ENCODE peak calls at places on chromosomes 13 and 19, in ten cellular contexts. M, N, Q, Y, S, D, O, P, Z and A are unnamed samples.

GRCh38 chr19:4556574-4557185 is 2.8 kb downstream of the SEMA6B start:
- DNase-seq in Y (no peak), S (peak), Q (peak), Z (no peak), N (peak), M (no peak), O (peak), P (no peak), D (no peak), A (peak)

GRCh38 chr13:57918913-57919312 is 287.4 kb downstream of the PCDH17 start:
- DNase-seq in N (no peak), Q (no peak), Y (no peak), D (no peak), P (no peak), Z (no peak), O (peak), S (no peak), M (no peak), A (no peak)

GRCh38 chr19:28171983-28172382 is 1041.0 kb downstream of the UQCRFS1 start:
- DNase-seq in M (no peak), Z (no peak), Q (no peak), N (no peak), O (no peak), D (no peak), P (peak), Y (no peak), S (no peak), A (no peak)

GRCh38 chr19:18428837-18429674 is 8.9 kb downstream of the ISYNA1 start:
- DNase-seq in Z (peak), D (no peak), P (peak), N (peak), Q (peak), Y (peak), M (peak), O (peak), S (peak), A (peak)

GRCh38 chr19:48539503-48540096 is 12.4 kb upstream of the SULT2B1 start:
- DNase-seq in Z (peak), P (peak), Q (no peak), D (no peak), S (no peak), N (peak), M (no peak), Y (peak), O (no peak), A (no peak)

GRCh38 chr19:16737909-16738308 is 18.3 kb downstream of the NWD1 start:
- DNase-seq in D (no peak), Q (no peak), S (no peak), P (no peak), N (no peak), M (no peak), Y (peak), O (no peak), Z (peak), A (no peak)

GRCh38 chr19:9848060-9848459 is 12.9 kb downstream of the PIN1 start:
- DNase-seq in Y (no peak), N (no peak), P (no peak), M (no peak), Q (peak), D (no peak), Z (no peak), S (peak), O (peak), A (no peak)

GRCh38 chr19:13150187-13150918 is at the start of the genes IER2 and STX10:
- DNase-seq in Y (peak), P (peak), Z (peak), N (peak), S (peak), Q (peak), M (peak), D (peak), O (peak), A (peak)

GRCh38 chr19:42066075-42066754 is 3.8 kb downstream of the GRIK5 start:
- DNase-seq in D (no peak), Z (peak), O (peak), Y (peak), M (no peak), P (peak), N (no peak), S (peak), Q (no peak), A (peak)

GRCh38 chr19:47094557-47095517 is 18.7 kb downstream of the ZC3H4 start:
- DNase-seq in O (no peak), Q (peak), D (no peak), Z (no peak), S (peak), M (no peak), N (no peak), P (peak), Y (peak), A (peak)

DNA sequence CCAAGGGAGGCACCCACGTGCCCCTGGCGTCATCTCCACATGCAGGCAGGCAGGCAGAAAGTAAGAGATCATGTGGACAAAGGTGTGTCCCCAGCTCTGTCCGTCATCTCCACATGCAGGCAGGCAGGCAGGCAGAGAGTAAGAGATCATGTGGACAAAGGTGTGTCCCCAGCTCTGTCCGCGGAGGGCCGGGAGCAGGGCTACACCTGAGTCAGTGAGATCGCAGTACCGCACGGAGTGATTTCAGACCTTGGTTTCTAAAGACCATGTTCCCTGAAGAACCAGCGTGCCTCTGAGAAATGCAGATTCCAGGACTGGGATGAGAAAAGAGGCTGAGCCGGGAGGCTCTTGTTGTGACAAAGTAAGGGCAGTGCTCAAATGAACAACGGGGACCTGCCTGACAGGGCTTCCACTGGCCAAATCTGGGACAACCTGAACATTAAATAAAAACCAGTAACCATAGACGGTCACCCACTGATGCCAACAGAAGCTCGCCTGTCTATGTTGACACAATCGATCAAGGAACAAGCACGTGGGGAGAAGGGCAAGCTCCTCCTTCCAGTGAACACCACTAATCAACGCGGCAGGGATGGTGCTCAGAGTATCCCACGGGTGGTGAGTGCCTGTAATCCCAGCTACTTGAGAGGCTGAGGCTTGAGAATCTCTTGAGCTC is 22.4 kb downstream of the CAPS start:
- DNase-seq in Y (no peak), M (no peak), Z (no peak), O (no peak), Q (no peak), N (no peak), P (no peak), S (no peak), D (no peak), A (no peak)
- H3K4me3 ChIP-seq in Y (no peak), M (no peak), Z (no peak), O (no peak), Q (no peak), N (no peak), P (no peak), S (no peak), D (no peak), A (no peak)

DNA sequence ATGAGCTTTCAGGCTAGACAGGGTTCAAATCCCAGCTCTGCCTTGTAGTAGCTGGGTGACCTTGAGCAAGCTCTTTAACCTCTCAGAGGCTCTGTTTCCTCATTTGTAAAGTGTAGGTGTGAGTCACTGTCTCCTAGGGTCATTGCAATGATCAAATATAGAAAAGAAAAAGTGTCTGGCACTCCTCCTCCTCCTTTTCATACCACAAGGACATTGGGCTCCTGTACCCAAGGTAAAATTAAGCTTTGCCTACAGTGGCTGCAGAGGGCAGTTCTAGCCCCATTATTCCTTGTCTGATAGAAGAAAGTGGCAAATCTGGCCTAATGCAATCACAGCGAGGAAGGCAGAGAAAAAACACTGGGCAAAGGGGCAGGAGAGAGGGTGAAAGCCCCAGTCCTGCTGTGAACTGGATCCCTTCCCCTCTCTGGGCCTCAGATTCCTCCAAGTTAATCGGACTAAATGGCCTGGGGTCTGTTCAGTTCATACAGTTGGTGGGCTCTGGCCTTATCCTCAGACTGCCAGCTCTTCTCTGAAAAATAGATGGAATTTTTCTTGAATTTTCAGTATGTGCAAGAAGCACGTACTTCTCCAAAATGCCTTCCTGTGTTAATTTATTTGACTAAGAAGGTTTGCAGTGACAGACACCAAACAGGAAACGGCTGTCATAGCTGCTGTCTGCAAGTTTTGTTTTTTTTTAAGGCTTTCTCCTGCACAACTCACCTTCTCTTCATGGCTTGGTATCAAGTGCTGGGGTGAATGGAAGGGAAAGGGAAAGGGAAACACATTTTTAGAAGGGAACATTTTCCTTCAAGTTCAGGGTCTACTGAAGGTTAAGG is 35.3 kb downstream of the RGCC start:
- DNase-seq in D (no peak), O (no peak), Z (no peak), S (peak), P (no peak), Y (no peak), M (no peak), Q (no peak), N (peak), A (peak)
- H3K4me3 ChIP-seq in D (no peak), O (no peak), Z (no peak), S (no peak), P (no peak), Y (no peak), M (no peak), Q (no peak), N (no peak), A (peak)

DNA sequence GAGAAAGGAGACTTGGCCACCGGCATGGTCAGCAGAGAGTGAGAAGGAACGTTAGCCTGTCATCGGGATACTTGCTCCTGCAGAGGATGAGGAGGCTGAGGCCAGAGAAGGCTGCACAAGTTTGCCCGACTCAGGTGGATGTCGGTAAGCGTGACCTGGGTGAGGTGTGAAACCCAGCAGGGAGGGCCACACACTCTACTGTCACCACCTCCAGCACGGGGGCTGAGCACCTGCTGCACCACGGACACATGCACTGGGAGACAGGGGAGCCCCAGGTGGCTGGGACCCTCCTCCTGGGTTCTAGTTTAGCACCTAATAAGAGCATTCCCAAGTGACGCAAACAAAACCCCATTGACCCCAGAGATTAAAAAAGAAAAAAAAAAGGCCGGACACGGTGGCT is 17.3 kb downstream of the MLLT1 start:
- DNase-seq in N (no peak), Y (no peak), Q (no peak), D (no peak), O (no peak), S (no peak), P (no peak), M (no peak), Z (no peak), A (no peak)
- H3K4me3 ChIP-seq in N (no peak), Y (no peak), Q (no peak), D (no peak), O (no peak), S (no peak), P (no peak), M (no peak), Z (no peak), A (no peak)

GRCh38 chr13:26475176-26476110 is 82.0 kb upstream of the WASF3 start:
- DNase-seq in M (no peak), S (no peak), D (no peak), Z (no peak), N (no peak), Y (no peak), Q (no peak), O (peak), P (no peak), A (no peak)
- H3K4me3 ChIP-seq in M (peak), S (no peak), D (no peak), Z (no peak), N (no peak), Y (peak), Q (no peak), O (peak), P (no peak), A (no peak)

DNA sequence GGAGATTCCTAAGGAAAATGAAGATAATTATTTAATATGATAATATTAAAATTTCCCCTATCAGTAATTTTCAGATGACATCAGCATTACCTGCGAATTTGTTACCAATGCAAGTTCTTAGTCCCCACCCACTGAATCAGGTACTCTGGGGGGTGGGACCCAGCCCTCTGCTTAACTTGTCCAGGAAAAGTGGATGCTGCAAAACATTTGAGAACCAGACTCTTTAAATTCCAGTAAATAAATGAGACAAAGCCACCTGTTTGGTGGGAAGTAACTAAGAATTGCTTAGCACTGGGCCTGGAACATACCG is 495 bp upstream of the ZNF599 start:
- DNase-seq in O (no peak), Y (no peak), S (no peak), M (no peak), N (no peak), P (no peak), Z (no peak), D (no peak), Q (no peak), A (no peak)
- H3K4me3 ChIP-seq in O (peak), Y (peak), S (peak), M (peak), N (peak), P (peak), Z (no peak), D (peak), Q (peak), A (peak)

GRCh38 chr19:572891-573825 is 762 bp downstream of the BSG start:
- DNase-seq in S (peak), Z (peak), Y (peak), M (peak), N (peak), D (no peak), P (peak), Q (no peak), O (peak), A (no peak)

GRCh38 chr19:577439-578392 is 5.3 kb downstream of the BSG start:
- DNase-seq in N (no peak), Z (no peak), S (no peak), D (no peak), O (peak), M (no peak), Y (no peak), Q (peak), P (no peak), A (no peak)

GRCh38 chr19:574658-575526 is 2.5 kb downstream of the BSG start:
- DNase-seq in D (no peak), N (peak), Q (peak), M (peak), S (no peak), O (peak), Z (no peak), P (peak), Y (peak), A (no peak)

GRCh38 chr19:576768-577438 is 4.5 kb downstream of the BSG start:
- DNase-seq in N (no peak), Z (no peak), S (no peak), M (no peak), P (no peak), O (no peak), D (no peak), Y (no peak), Q (peak), A (no peak)

DNA sequence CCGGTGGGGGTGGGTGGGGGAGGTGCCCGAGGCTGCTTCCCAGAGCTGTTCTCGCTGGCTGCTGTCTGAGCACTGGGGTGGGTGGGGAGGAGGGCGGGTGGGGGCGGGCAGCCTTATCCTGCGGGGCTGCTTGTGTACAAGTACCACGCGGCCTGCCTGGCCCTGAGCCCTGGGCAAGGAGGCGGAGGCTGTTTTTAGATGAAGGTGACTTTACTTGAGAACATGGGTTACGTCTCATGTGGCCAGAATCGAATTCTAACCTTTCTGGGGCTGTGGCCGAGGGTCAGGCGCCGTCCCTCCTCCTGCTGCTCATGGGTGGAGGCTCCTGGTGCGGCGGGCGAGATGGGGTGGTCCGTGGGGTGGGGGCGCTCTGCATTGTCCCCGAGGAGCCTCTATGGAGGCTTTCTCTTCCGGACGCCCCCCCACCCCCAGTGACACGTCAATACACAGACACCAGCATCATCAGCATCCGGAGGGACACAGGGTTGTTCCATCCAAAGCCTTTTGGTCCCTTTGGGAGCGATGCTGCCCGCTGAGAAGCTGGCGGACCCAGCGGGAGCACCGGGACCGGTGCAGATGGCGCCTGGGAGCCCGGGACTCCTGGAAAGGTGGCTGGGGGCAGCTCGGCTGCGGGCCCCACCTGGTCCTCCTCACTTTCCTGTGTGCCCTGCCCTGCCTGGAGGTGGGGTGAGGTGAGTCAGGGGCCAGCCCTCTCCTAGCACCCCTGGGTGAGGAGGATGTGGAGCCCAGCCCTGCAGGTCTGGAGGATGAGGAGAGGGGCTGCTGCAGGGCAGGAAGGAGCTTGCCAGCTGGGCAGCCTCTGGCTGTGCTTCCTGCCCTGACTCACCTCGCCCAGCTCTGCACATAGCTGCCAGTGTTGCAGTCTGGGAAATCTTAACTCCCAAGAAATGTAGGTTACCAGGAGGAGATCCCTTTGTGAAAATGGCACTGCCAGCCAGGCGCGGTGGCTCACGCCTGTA is 3.4 kb downstream of the BSG start:
- DNase-seq in M (peak), D (no peak), S (no peak), N (peak), Q (peak), Y (peak), P (peak), O (peak), Z (peak), A (no peak)
- H3K4me3 ChIP-seq in M (peak), D (peak), S (no peak), N (no peak), Q (no peak), Y (peak), P (peak), O (peak), Z (peak), A (no peak)